ENCODE peak calls at places on chromosomes 7 and 10, in ten cellular contexts. A, L, T, V, N, K, U, H, C and B are unnamed samples.

GRCh38 chr10:110495731-110496552 is 1.8 kb upstream of the DUSP5 start:
- DNase-seq in A (peak; percentile 80), L (no peak), T (no peak), V (peak; percentile 14), N (peak; percentile 50), K (peak; percentile 82), U (no peak), H (no peak), C (no peak), B (no peak)

GRCh38 chr10:28879875-28880381 is 202.6 kb downstream of the BAMBI start:
- DNase-seq in A (no peak), L (no peak), T (no peak), V (no peak), N (no peak), K (no peak), U (no peak), H (no peak), C (no peak), B (no peak)

GRCh38 chr7:31938650-31939049 is 131.6 kb downstream of the PDE1C start:
- DNase-seq in A (no peak), L (no peak), T (no peak), V (no peak), N (no peak), K (no peak), U (no peak), H (no peak), C (no peak), B (no peak)

GRCh38 chr10:114372179-114372578 is 32.1 kb downstream of the AFAP1L2 start:
- DNase-seq in A (no peak), L (no peak), T (no peak), V (no peak), N (no peak), K (no peak), U (no peak), H (no peak), C (no peak), B (no peak)

GRCh38 chr7:44065431-44066110 is at the start of gene PGAM2:
- DNase-seq in A (no peak), L (no peak), T (no peak), V (no peak), N (no peak), K (no peak), U (no peak), H (no peak), C (peak; percentile 69), B (no peak)

GRCh38 chr10:64873959-64874358 is 1352.8 kb downstream of the REEP3 start:
- DNase-seq in A (peak; percentile 9), L (no peak), T (no peak), V (no peak), N (no peak), K (no peak), U (no peak), H (no peak), C (no peak), B (no peak)

GRCh38 chr7:5692845-5693278 is 88.6 kb downstream of the RNF216 start:
- DNase-seq in A (no peak), L (peak; percentile 67), T (no peak), V (no peak), N (peak; percentile 52), K (no peak), U (peak; percentile 74), H (no peak), C (no peak), B (no peak)

GRCh38 chr7:20033621-20034200 is 183.5 kb downstream of the MACC1 start:
- DNase-seq in A (no peak), L (no peak), T (no peak), V (no peak), N (no peak), K (no peak), U (no peak), H (no peak), C (no peak), B (no peak)

GRCh38 chr10:124544711-124545110 is 83.1 kb downstream of the LHPP start:
- DNase-seq in A (no peak), L (no peak), T (no peak), V (no peak), N (no peak), K (no peak), U (no peak), H (no peak), C (no peak), B (peak; percentile 52)

GRCh38 chr10:103958996-103959395 is 7.9 kb upstream of the SLK start:
- DNase-seq in A (no peak), L (no peak), T (no peak), V (no peak), N (no peak), K (no peak), U (no peak), H (no peak), C (no peak), B (no peak)

GRCh38 chr7:34772296-34772695 is 114.3 kb downstream of the NPSR1 start:
- DNase-seq in A (no peak), L (no peak), T (no peak), V (no peak), N (no peak), K (no peak), U (no peak), H (no peak), C (no peak), B (no peak)

GRCh38 chr10:128095023-128095752 is 31.0 kb downstream of the MKI67 start:
- DNase-seq in A (no peak), L (no peak), T (no peak), V (no peak), N (peak; percentile 34), K (peak; percentile 68), U (no peak), H (no peak), C (no peak), B (peak; percentile 16)

GRCh38 chr7:78018541-78019456 is 220.2 kb downstream of the PHTF2 start:
- DNase-seq in A (no peak), L (peak; percentile 38), T (no peak), V (no peak), N (peak; percentile 28), K (peak; percentile 62), U (no peak), H (no peak), C (no peak), B (no peak)

GRCh38 chr10:79298403-79299244 is 48.6 kb upstream of the PPIF start:
- DNase-seq in A (peak; percentile 90), L (no peak), T (no peak), V (no peak), N (no peak), K (peak; percentile 70), U (no peak), H (peak; percentile 54), C (no peak), B (no peak)

GRCh38 chr7:29825750-29826529 is 19.6 kb downstream of the WIPF3 start:
- DNase-seq in A (no peak), L (no peak), T (no peak), V (no peak), N (peak; percentile 54), K (no peak), U (no peak), H (no peak), C (no peak), B (no peak)

GRCh38 chr7:2478387-2478760 is 2.2 kb upstream of the GRIFIN start:
- DNase-seq in A (no peak), L (no peak), T (no peak), V (no peak), N (no peak), K (peak; percentile 59), U (no peak), H (no peak), C (no peak), B (no peak)

GRCh38 chr10:13276749-13277394 is 23.0 kb downstream of the PHYH start:
- DNase-seq in A (no peak), L (no peak), T (no peak), V (no peak), N (no peak), K (no peak), U (no peak), H (no peak), C (no peak), B (no peak)

GRCh38 chr10:59881640-59882039 is 24.7 kb downstream of the CCDC6 start:
- DNase-seq in A (no peak), L (no peak), T (no peak), V (no peak), N (peak; percentile 38), K (no peak), U (no peak), H (no peak), C (no peak), B (no peak)

GRCh38 chr10:70481831-70482530 is 3.4 kb downstream of the PALD1 start:
- DNase-seq in A (no peak), L (no peak), T (no peak), V (no peak), N (no peak), K (no peak), U (no peak), H (no peak), C (no peak), B (no peak)

GRCh38 chr10:95246582-95247051 is 44.2 kb downstream of the PDLIM1 start:
- DNase-seq in A (peak; percentile 48), L (peak; percentile 38), T (peak; percentile 59), V (peak; percentile 16), N (peak; percentile 90), K (peak; percentile 90), U (no peak), H (peak; percentile 32), C (peak; percentile 79), B (peak; percentile 89)

GRCh38 chr7:18754766-18755165 is 259.2 kb downstream of the HDAC9 start:
- DNase-seq in A (no peak), L (no peak), T (no peak), V (no peak), N (no peak), K (no peak), U (no peak), H (no peak), C (no peak), B (no peak)

GRCh38 chr7:151497306-151497871 is 22.3 kb downstream of the RHEB start:
- DNase-seq in A (no peak), L (no peak), T (no peak), V (no peak), N (no peak), K (no peak), U (no peak), H (no peak), C (no peak), B (no peak)

GRCh38 chr7:130095812-130096211 is 25.5 kb downstream of the KLHDC10 start:
- DNase-seq in A (no peak), L (no peak), T (no peak), V (no peak), N (no peak), K (no peak), U (no peak), H (no peak), C (no peak), B (no peak)

GRCh38 chr7:79997345-79997744 is 137.3 kb upstream of the GNAI1 start:
- DNase-seq in A (no peak), L (no peak), T (no peak), V (no peak), N (no peak), K (no peak), U (no peak), H (no peak), C (no peak), B (no peak)

GRCh38 chr7:88842217-88842616 is 46.7 kb upstream of the TEX47 start:
- DNase-seq in A (no peak), L (no peak), T (no peak), V (no peak), N (no peak), K (no peak), U (no peak), H (no peak), C (no peak), B (no peak)